ENCODE peak calls at places on chromosomes 12 and 14, in four cellular contexts. N, L, F and S are unnamed samples. For H3K27me3, the result is how much of the 10 kb centered on the place peaks cover.

GRCh38 chr14:74825008-74825407 is 50.9 kb downstream of the PROX2 start:
- DNase-seq in F (peak), N (no peak), L (no peak), S (no peak)

GRCh38 chr12:19972325-19973288 is 395.7 kb upstream of the PDE3A start:
- DNase-seq in N (no peak), F (peak), L (no peak), S (no peak)

GRCh38 chr12:124140889-124141550 is 153.9 kb upstream of the RFLNA start:
- DNase-seq in N (no peak), F (no peak), L (no peak), S (no peak)

GRCh38 chr14:89504602-89505320 is 87.7 kb upstream of the FOXN3 start:
- DNase-seq in F (peak), N (peak), L (no peak), S (peak)

GRCh38 chr12:23611320-23611719 is 338.1 kb downstream of the SOX5 start:
- DNase-seq in F (peak), N (no peak), L (no peak), S (no peak)

GRCh38 chr12:15074351-15074750 is 101.5 kb downstream of the PDE6H start:
- DNase-seq in L (no peak), N (no peak), F (peak), S (no peak)

GRCh38 chr12:105831372-105831771 is 307.4 kb downstream of the NUAK1 start:
- DNase-seq in N (no peak), L (no peak), F (no peak), S (no peak)

GRCh38 chr12:32698285-32698684 is 19.2 kb downstream of the DNM1L start:
- DNase-seq in L (no peak), F (no peak), N (no peak), S (no peak)

GRCh38 chr14:42965512-42965911 is 1358.8 kb downstream of the LRFN5 start:
- DNase-seq in N (no peak), F (no peak), L (no peak), S (no peak)

GRCh38 chr12:89939468-89940215 is 231.0 kb upstream of the ATP2B1 start:
- DNase-seq in L (no peak), F (peak), N (no peak), S (no peak)

GRCh38 chr12:79127268-79127895 is 262.8 kb downstream of the SYT1 start:
- DNase-seq in L (no peak), N (no peak), F (peak), S (no peak)

GRCh38 chr12:76764856-76765255 is 941 bp downstream of the ZDHHC17 start:
- DNase-seq in N (no peak), F (peak), L (no peak), S (no peak)

GRCh38 chr12:66467932-66468331 is 165.6 kb downstream of the HELB start:
- DNase-seq in F (peak), N (no peak), L (no peak), S (no peak)

GRCh38 chr14:97411938-97412612 is 614.9 kb downstream of the VRK1 start:
- DNase-seq in F (no peak), L (no peak), N (no peak), S (no peak)

GRCh38 chr12:123859035-123859434 is 96.9 kb downstream of the DNAH10 start:
- DNase-seq in F (no peak), N (no peak), L (no peak), S (no peak)

GRCh38 chr14:70692210-70692609 is 50.5 kb downstream of the TTC9 start:
- DNase-seq in L (peak), N (no peak), F (no peak), S (peak)

GRCh38 chr12:110743571-110744093 is 941 bp upstream of the PPP1CC start:
- DNase-seq in L (peak), F (no peak), N (peak), S (peak)

GRCh38 chr14:97013878-97014277 is 216.7 kb downstream of the VRK1 start:
- DNase-seq in L (no peak), F (no peak), N (no peak), S (no peak)

GRCh38 chr14:70045715-70046535 is 142.8 kb downstream of the SLC8A3 start:
- DNase-seq in N (peak), F (peak), L (peak), S (peak)

GRCh38 chr12:98355322-98355721 is 160.1 kb upstream of the TMPO start:
- DNase-seq in F (peak), L (no peak), N (no peak), S (no peak)

GRCh38 chr14:68782091-68782981 is 10.5 kb downstream of the ZFP36L1 start:
- DNase-seq in F (no peak), L (no peak), N (no peak), S (no peak)

GRCh38 chr12:43011383-43011926 is 421.9 kb upstream of the PRICKLE1 start:
- DNase-seq in N (no peak), L (no peak), F (no peak), S (no peak)

GRCh38 chr14:95294834-95295599 is 24.7 kb downstream of the CLMN start:
- DNase-seq in F (no peak), N (no peak), L (no peak), S (no peak)

GRCh38 chr12:57727758-57728395 is 10.7 kb downstream of the AGAP2 start:
- DNase-seq in L (no peak), F (no peak), N (no peak), S (no peak)
- H3K27me3 ChIP-seq in L (half or more), F (under half), N (half or more), S (under half)

DNA sequence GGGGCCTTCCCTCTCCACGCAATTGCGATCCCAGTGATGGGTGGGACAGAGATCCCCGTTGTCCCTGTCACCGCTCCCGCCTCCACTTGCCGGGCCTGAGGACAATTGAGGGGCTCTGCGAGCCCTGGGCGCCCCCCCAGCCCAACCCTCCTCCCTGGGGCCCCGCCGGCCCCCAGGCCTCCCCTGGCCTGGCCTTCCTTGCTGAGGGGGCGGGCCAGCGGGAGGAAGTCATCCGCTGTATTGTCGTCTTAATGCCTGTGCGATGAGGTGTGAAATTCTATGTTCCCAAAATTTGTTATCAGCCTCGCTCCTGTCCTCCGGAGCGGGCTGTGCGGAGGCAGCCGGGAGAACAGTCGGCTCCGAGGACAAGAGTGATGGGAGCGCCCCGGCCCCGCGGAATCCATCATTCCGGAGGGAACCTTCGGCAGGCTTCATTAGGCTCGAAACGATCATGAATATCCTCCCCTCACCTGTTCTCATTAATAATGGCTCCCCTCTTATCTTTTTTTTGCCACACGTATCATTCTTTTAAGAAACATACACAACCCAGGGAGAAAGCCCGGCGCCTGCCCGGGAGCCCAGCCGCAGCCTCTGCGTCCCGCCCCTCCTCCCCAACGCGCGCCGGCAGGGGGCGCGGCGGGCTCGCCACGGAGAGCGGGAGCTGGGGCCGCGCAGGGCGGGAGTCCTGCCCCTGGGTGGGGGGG is 17.3 kb upstream of the DLK1 start:
- DNase-seq in N (no peak), L (peak), F (peak), S (no peak)
- H3K27ac ChIP-seq in N (no peak), L (peak), F (no peak), S (no peak)

GRCh38 chr14:83535396-83535906 is 1994.5 kb upstream of the FLRT2 start:
- DNase-seq in N (no peak), F (no peak), L (no peak), S (no peak)
- H3K27me3 ChIP-seq in N (under half), F (under half), L (under half), S (under half)

DNA sequence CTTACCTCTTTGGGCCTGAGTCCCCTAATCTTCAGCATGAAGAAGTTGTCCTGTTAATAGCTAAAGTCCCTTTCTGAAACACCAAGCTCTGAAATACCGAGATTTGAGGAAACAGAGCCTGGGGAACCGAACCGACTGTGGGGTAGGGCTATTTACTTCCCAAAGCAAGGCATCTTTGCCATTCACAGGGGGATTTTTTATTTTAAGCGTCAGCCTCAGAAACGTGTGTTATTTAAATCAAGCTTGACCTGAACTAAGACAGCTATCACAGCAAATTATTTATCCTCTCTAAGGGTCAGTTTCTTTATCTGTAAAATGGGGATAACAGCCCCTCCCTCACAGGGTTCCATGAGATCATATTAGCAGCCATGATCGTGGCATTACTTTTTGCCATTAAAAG is 1.2 kb upstream of the CORO1C start:
- DNase-seq in F (no peak), N (no peak), L (no peak), S (no peak)
- H3K27ac ChIP-seq in F (peak), N (peak), L (peak), S (peak)